ENCODE peak calls at places on chromosomes 2 and 18, in nine cellular contexts. L is stimulated activated naive CD4-positive, alpha-beta T cell; P is upper lobe of right lung; C is stimulated activated CD4-positive, alpha-beta T cell treated with anti-CD3 and anti-CD28 coated beads, TNF-alpha, amount 100 ng/mL, for 4 hours; G is transverse colon; T is mesothelial cell of epicardium; R is EL; E is NCI-H748 treated with DMSO at 0.1 percent for 48 hours; O is uterus. J is an unnamed sample.

GRCh38 chr18:43800584-43800983 is 523.3 kb upstream of the SYT4 start:
- DNase-seq in L (no peak), C (no peak), E (no peak), G (no peak), P (no peak), O (no peak), T (no peak), R (no peak), J (no peak)

GRCh38 chr2:1051585-1051984 is 100.9 kb downstream of the SNTG2 start:
- DNase-seq in R (no peak), P (no peak), E (no peak), G (no peak), T (no peak), O (no peak), L (no peak), C (no peak), J (no peak)

GRCh38 chr2:191666733-191667132 is 11.2 kb upstream of the NABP1 start:
- DNase-seq in T (no peak), O (no peak), P (no peak), C (no peak), R (peak), G (no peak), E (no peak), L (no peak), J (no peak)

GRCh38 chr2:112547333-112547732 is 5.1 kb downstream of the POLR1B start:
- DNase-seq in T (no peak), P (no peak), R (peak), C (no peak), E (no peak), O (no peak), G (no peak), L (no peak), J (peak)

GRCh38 chr2:7692657-7693161 is 775.5 kb downstream of the RNF144A start:
- DNase-seq in E (no peak), R (peak), L (no peak), O (no peak), T (no peak), C (no peak), G (no peak), P (no peak), J (peak)

GRCh38 chr2:174330945-174331619 is 3.7 kb upstream of the SP9 start:
- DNase-seq in G (no peak), O (no peak), C (no peak), P (no peak), T (no peak), E (no peak), R (no peak), L (no peak), J (no peak)

GRCh38 chr2:12502759-12503158 is 214.0 kb upstream of the TRIB2 start:
- DNase-seq in C (no peak), P (no peak), G (no peak), T (no peak), R (peak), O (no peak), E (no peak), L (no peak), J (no peak)

GRCh38 chr2:43164686-43165085 is 61.7 kb downstream of the ZFP36L2 start:
- DNase-seq in P (no peak), E (no peak), O (no peak), T (no peak), L (no peak), G (no peak), C (no peak), R (no peak), J (no peak)

GRCh38 chr2:158931577-158931976 is 36.9 kb upstream of the TANC1 start:
- DNase-seq in O (no peak), L (no peak), E (no peak), T (no peak), C (no peak), P (no peak), R (peak), G (no peak), J (no peak)

GRCh38 chr2:211468881-211469280 is 912.5 kb downstream of the CPS1 start:
- DNase-seq in C (no peak), R (no peak), E (no peak), O (no peak), L (no peak), T (no peak), G (no peak), P (no peak), J (no peak)

GRCh38 chr2:24766609-24767008 is 26.6 kb downstream of the PTRHD1 start:
- DNase-seq in G (no peak), E (no peak), R (no peak), T (no peak), O (no peak), P (no peak), L (no peak), C (no peak), J (no peak)